ENCODE peak calls at places on chromosomes 6 and 20, in six cellular contexts. X is NT2/D1, V is mesenchymal stem cell, R is HepG2, D is kidney, N is fibroblast of lung. Y is an unnamed sample.

GRCh38 chr6:22152871-22153270 is 144.0 kb downstream of the PRL start:
- DNase-seq in X (no peak), V (no peak), R (no peak), D (no peak), N (no peak), Y (no peak)

GRCh38 chr20:58087567-58087858 is 140.9 kb downstream of the ANKRD60 start:
- DNase-seq in X (no peak), V (no peak), R (no peak), D (no peak), N (no peak), Y (no peak)

GRCh38 chr6:48111143-48111506 is at the start of gene PTCHD4:
- DNase-seq in X (peak), V (peak), R (peak), D (no peak), N (peak), Y (peak)

GRCh38 chr20:57414867-57415592 is 23.8 kb downstream of the RBM38 start:
- DNase-seq in X (no peak), V (peak), R (no peak), D (no peak), N (no peak), Y (no peak)

GRCh38 chr6:79981647-79982046 is 22.8 kb upstream of the TTK start:
- DNase-seq in X (no peak), V (no peak), R (no peak), D (no peak), N (no peak), Y (no peak)

GRCh38 chr20:1119128-1119505 is 715 bp downstream of the PSMF1 start:
- DNase-seq in X (no peak), V (no peak), R (peak), D (no peak), N (no peak), Y (no peak)

GRCh38 chr6:149093643-149094042 is 223.9 kb upstream of the TAB2 start:
- DNase-seq in X (no peak), V (peak), R (no peak), D (no peak), N (peak), Y (no peak)

GRCh38 chr20:20498081-20498861 is 130.4 kb downstream of the INSM1 start:
- DNase-seq in X (no peak), V (peak), R (no peak), D (no peak), N (peak), Y (peak)

GRCh38 chr6:38806833-38807232 is 91.7 kb downstream of the DNAH8 start:
- DNase-seq in X (no peak), V (no peak), R (no peak), D (no peak), N (no peak), Y (no peak)

GRCh38 chr6:111663692-111664564 is 58.2 kb upstream of the TRAF3IP2 start:
- DNase-seq in X (peak), V (peak), R (no peak), D (peak), N (peak), Y (peak)

GRCh38 chr20:3927486-3928291 is 38.5 kb downstream of the PANK2 start:
- DNase-seq in X (no peak), V (peak), R (no peak), D (peak), N (no peak), Y (peak)

GRCh38 chr6:89244237-89244985 is 27.3 kb upstream of the GABRR1 start:
- DNase-seq in X (no peak), V (no peak), R (no peak), D (no peak), N (no peak), Y (no peak)

GRCh38 chr6:163226836-163227485 is 187.6 kb upstream of the QKI start:
- DNase-seq in X (no peak), V (no peak), R (no peak), D (no peak), N (peak), Y (no peak)

GRCh38 chr6:111844376-111844775 is 28.9 kb downstream of the FYN start:
- DNase-seq in X (no peak), V (no peak), R (no peak), D (no peak), N (no peak), Y (no peak)

GRCh38 chr6:118722820-118723526 is 71.6 kb upstream of the CEP85L start:
- DNase-seq in X (no peak), V (no peak), R (no peak), D (no peak), N (peak), Y (no peak)

GRCh38 chr6:149211046-149211571 is 106.4 kb upstream of the TAB2 start:
- DNase-seq in X (no peak), V (peak), R (peak), D (no peak), N (peak), Y (no peak)

GRCh38 chr20:59403261-59403961 is 103.0 kb downstream of the EDN3 start:
- DNase-seq in X (no peak), V (no peak), R (no peak), D (no peak), N (no peak), Y (peak)

GRCh38 chr20:45588800-45589199 is 9.7 kb upstream of the WFDC8 start:
- DNase-seq in X (no peak), V (no peak), R (no peak), D (no peak), N (no peak), Y (peak)

GRCh38 chr20:3115190-3116107 is 30.9 kb upstream of the AVP start:
- DNase-seq in X (peak), V (peak), R (peak), D (peak), N (peak), Y (peak)

GRCh38 chr6:141151710-141152417 is 980.9 kb upstream of the GJE1 start:
- DNase-seq in X (no peak), V (no peak), R (no peak), D (no peak), N (no peak), Y (no peak)

GRCh38 chr6:37988696-37989095 is 169.2 kb downstream of the ZFAND3 start:
- DNase-seq in X (no peak), V (no peak), R (no peak), D (no peak), N (peak), Y (no peak)

GRCh38 chr6:130269969-130270635 is 47.4 kb upstream of the SAMD3 start:
- DNase-seq in X (no peak), V (no peak), R (no peak), D (no peak), N (no peak), Y (no peak)
- H3K9ac ChIP-seq in X (no peak), V (no peak), R (no peak), D (no peak), N (no peak), Y (no peak)

GRCh38 chr6:114344216-114344970 is 1.6 kb upstream of the HS3ST5 start:
- DNase-seq in X (no peak), V (no peak), R (no peak), D (no peak), N (no peak), Y (no peak)
- H3K9ac ChIP-seq in X (no peak), V (no peak), R (peak), D (no peak), N (no peak), Y (no peak)

DNA sequence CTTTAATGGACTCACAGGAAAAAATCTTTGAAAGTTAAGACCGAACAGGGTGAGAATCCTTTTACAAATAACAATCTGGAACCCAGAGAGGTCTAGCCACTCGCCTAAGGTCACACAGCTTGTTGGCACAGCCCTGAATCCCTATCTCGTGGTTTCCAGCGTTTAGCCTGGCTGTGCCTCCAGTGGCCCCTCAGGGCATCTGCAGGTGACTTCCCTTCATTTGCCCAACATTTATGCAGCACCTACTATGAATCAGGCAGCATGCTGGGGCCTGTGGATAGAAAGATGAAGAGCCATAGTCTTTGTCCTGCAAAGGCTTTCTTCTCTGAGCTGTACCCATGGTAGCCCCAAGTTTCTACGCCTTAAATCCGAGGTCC is 2.6 kb upstream of the NR2E1 start:
- DNase-seq in X (no peak), V (no peak), R (no peak), D (no peak), N (no peak), Y (no peak)
- H3K9ac ChIP-seq in X (no peak), V (no peak), R (no peak), D (no peak), N (no peak), Y (no peak)

DNA sequence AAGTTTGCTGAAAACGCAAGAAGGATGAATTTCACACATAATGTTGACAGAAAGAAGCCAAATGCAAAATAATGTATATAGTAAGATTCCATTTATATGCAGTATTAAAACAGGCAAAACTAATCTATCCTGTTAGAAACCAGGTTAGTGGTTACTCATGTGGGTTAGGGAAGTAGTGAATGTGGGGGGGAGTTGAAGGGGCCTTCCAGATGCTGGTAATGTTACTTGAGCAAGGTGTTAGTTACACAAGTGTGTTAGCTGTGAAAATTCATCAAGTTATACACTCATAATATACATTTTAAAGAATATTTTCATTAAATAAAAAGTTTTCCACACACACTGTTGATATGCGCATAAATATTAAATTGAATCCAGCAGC is 29.8 kb downstream of the USP45 start:
- DNase-seq in X (no peak), V (no peak), R (no peak), D (no peak), N (no peak), Y (no peak)
- H3K9ac ChIP-seq in X (no peak), V (no peak), R (no peak), D (no peak), N (no peak), Y (no peak)

DNA sequence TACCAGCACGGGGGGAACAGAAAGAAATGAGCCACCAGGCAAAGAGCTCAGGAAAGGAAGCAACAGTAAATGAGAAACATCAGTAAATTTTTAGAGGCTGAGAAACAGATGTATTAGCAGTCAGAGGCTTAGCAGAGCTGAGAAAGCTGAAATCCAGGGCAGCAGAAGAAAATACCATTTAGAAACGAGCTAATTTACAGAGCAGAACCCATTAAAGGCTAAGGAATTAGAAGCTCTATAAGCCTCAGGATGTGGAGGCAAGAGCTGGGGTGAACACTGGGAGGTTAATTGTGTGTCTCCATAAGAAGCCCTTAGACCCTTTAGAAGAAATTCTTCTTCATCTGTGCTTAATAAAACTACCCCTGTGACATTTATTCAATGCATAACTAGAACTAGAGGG is 178.6 kb upstream of the RGS17 start:
- DNase-seq in X (no peak), V (no peak), R (no peak), D (no peak), N (no peak), Y (no peak)
- H3K9ac ChIP-seq in X (no peak), V (no peak), R (no peak), D (no peak), N (no peak), Y (no peak)

GRCh38 chr6:34238507-34239239 is 2.0 kb downstream of the HMGA1 start:
- DNase-seq in X (no peak), V (no peak), R (no peak), D (peak), N (no peak), Y (no peak)
- H3K9ac ChIP-seq in X (peak), V (peak), R (peak), D (no peak), N (peak), Y (peak)

DNA sequence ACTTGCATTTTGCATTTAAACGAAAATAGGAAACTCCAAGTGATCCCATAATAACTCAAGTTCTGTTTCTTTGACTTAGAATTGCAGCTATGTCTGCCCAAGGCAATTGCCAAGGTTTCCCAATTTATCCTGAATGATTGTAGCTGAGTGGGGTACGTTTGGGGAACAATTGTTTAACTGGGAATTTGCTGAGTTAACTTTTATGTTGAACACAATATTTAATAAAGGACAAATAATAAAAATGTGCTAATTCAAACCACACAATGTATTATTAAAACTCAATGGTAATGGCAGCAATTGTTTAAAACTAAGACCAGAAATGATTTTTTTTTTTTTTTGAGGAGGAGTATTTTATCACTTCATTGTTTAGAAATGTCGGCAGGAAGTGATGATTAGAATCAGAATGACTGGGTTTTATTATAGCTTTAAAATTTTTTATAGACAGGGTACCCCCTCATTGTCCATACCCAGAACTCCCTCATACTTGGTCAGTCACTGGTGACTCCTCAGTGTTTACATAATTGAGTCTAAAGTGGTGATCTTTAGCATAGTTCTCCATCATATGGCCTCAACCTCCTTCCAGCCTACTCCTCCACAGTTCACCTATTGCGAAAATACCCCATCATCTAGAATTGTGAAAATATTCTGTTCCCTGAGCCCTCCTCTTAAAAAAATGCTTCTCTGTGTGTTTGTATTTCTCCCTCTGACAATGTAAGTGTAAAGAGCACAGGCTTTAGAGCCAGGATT is 389.2 kb upstream of the CITED2 start:
- DNase-seq in X (no peak), V (peak), R (no peak), D (no peak), N (no peak), Y (no peak)
- H3K9ac ChIP-seq in X (no peak), V (peak), R (no peak), D (no peak), N (no peak), Y (no peak)

DNA sequence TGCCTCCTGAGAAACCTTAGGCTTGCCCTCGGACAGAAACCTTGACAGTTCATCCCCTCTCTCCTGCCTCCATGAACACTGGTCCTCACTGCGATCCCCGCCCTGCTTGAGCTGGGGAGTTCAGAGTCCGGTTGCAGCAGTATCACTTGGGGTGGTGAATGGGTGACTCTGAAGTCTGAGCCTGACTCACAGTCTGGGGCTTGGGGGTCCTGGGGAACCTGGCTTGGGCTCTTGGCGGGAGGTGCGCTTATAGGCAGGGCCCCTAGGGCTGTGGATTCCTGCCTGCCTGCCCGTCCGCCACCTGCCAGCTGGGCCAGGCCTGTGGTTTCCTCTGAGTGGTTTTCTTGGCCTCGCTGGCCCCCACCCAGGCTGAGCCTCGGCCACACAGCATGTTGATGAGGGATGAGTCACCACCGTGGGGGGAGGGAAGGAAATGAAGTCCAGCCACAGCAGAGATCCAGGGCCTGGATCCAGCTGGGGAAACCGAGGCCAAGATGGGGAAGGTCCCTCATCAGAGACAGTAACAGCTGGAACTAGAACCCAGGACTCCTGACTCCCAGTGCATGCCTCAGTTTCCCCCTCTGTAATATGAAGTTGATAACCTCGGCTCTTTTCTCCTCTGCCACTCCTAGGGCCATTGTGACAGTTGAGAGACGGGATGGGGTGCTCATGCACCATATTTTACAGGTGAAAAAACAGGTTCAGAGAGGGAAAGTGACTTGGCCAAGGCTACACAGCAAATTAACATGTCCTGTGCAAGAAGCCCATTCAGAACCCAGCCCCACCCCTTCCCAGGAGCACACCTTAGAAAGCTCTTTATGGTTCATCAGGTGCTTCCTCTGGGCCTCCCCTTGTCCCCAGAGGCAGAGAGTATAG is 9.2 kb downstream of the FOXS1 start:
- DNase-seq in X (no peak), V (peak), R (peak), D (peak), N (peak), Y (peak)
- H3K9ac ChIP-seq in X (peak), V (no peak), R (no peak), D (no peak), N (no peak), Y (no peak)

GRCh38 chr6:162100091-162100490 is 627.5 kb downstream of the PRKN start:
- DNase-seq in X (no peak), V (peak), R (no peak), D (no peak), N (peak), Y (no peak)
- H3K9ac ChIP-seq in X (no peak), V (peak), R (no peak), D (no peak), N (no peak), Y (no peak)

Y was measured in mesendoderm.